ENCODE peak calls at places on chromosomes 12 and 14, in five cellular contexts. R, I, L, H and N are unnamed samples.

GRCh38 chr14:23704890-23705289 is 68.7 kb downstream of the DHRS2 start:
- DNase-seq in H (no peak), I (no peak), R (no peak), L (peak; percentile 20), N (no peak)

GRCh38 chr12:29610473-29611174 is 113.1 kb upstream of the OVCH1 start:
- DNase-seq in I (no peak), R (no peak), L (no peak), H (no peak), N (no peak)

GRCh38 chr14:90942511-90942910 is 117.9 kb downstream of the RPS6KA5 start:
- DNase-seq in I (no peak), H (no peak), L (no peak), R (no peak), N (no peak)

GRCh38 chr14:90503582-90503981 is 106.8 kb downstream of the CALM1 start:
- DNase-seq in H (no peak), I (peak; percentile 71), L (no peak), R (no peak), N (no peak)

GRCh38 chr12:39062266-39062996 is 157.0 kb upstream of the CPNE8 start:
- DNase-seq in H (no peak), R (no peak), I (no peak), L (no peak), N (no peak)

GRCh38 chr14:44898547-44898946 is 63.2 kb downstream of the KLHL28 start:
- DNase-seq in I (no peak), L (peak; percentile 5), H (no peak), R (no peak), N (peak; percentile 21)

GRCh38 chr12:80580254-80580653 is 127.2 kb upstream of the MYF6 start:
- DNase-seq in R (no peak), L (peak; percentile 96), I (no peak), H (no peak), N (peak; percentile 74)

GRCh38 chr14:97802430-97802829 is 1005.2 kb downstream of the VRK1 start:
- DNase-seq in R (no peak), H (no peak), L (peak; percentile 33), I (no peak), N (peak; percentile 44)

GRCh38 chr14:28163897-28164296 is 602.7 kb upstream of the FOXG1 start:
- DNase-seq in R (no peak), H (no peak), I (no peak), L (no peak), N (no peak)

GRCh38 chr12:101474711-101475386 is at the start of gene SPIC:
- DNase-seq in L (no peak), H (no peak), I (no peak), R (no peak), N (no peak)

GRCh38 chr14:32027255-32027939 is 49.7 kb upstream of the ARHGAP5 start:
- DNase-seq in R (no peak), L (peak; percentile 17), I (no peak), H (no peak), N (peak; percentile 70)

GRCh38 chr14:25308244-25308643 is 258.3 kb upstream of the STXBP6 start:
- DNase-seq in R (no peak), I (no peak), L (no peak), H (no peak), N (peak; percentile 1)

GRCh38 chr12:32561931-32562341 is 117.2 kb upstream of the DNM1L start:
- DNase-seq in R (no peak), H (no peak), I (no peak), L (peak; percentile 26), N (no peak)

GRCh38 chr14:24329736-24330135 is 5.1 kb downstream of the ADCY4 start:
- DNase-seq in R (no peak), H (peak; percentile 91), L (no peak), I (no peak), N (no peak)

GRCh38 chr12:109731231-109731731 is 17.7 kb downstream of the FAM222A start:
- DNase-seq in L (no peak), I (no peak), R (no peak), H (peak; percentile 20), N (no peak)

GRCh38 chr12:1083086-1083887 is 92.3 kb downstream of the ERC1 start:
- DNase-seq in R (no peak), I (no peak), H (no peak), L (peak; percentile 50), N (no peak)

GRCh38 chr12:114835031-114835430 is 151.1 kb upstream of the TBX3 start:
- DNase-seq in H (no peak), I (no peak), L (peak; percentile 64), R (no peak), N (no peak)

GRCh38 chr12:1576410-1577240 is 17.8 kb downstream of the FBXL14 start:
- DNase-seq in R (peak; percentile 55), L (peak; percentile 66), I (peak; percentile 25), H (no peak), N (no peak)

GRCh38 chr14:85532981-85533820 is 3.3 kb downstream of the FLRT2 start:
- DNase-seq in R (peak; percentile 48), I (peak; percentile 78), L (peak; percentile 81), H (peak; percentile 43), N (peak; percentile 88)

GRCh38 chr14:104551851-104552737 is 27.5 kb upstream of the C14orf180 start:
- DNase-seq in H (peak; percentile 30), L (no peak), R (no peak), I (peak; percentile 9), N (no peak)
- TF ChIP-seq CTCF in H (no peak), L (no peak), R (no peak), I (no peak), N (no peak)

GRCh38 chr12:6925543-6926279 is 2.0 kb upstream of the ATN1 start:
- DNase-seq in H (peak; percentile 70), I (peak; percentile 63), L (peak; percentile 89), R (peak; percentile 76), N (peak; percentile 89)
- H3K4me3 ChIP-seq in H (peak overlapping the region; percentile 81), I (no peak overlapping the region), L (peak overlapping the region; percentile 92), R (peak overlapping the region; percentile 97), N (peak overlapping the region; percentile 61)

GRCh38 chr14:70009961-70010360 is 130.7 kb downstream of the SMOC1 start:
- DNase-seq in L (no peak), I (no peak), R (no peak), H (no peak), N (peak; percentile 94)

GRCh38 chr14:70011098-70011497 is 131.9 kb downstream of the SMOC1 start:
- DNase-seq in R (no peak), I (no peak), H (no peak), L (no peak), N (peak; percentile 81)

GRCh38 chr14:70011708-70012107 is 132.5 kb downstream of the SMOC1 start:
- DNase-seq in H (no peak), L (no peak), R (no peak), I (no peak), N (no peak)

GRCh38 chr14:70014696-70015095 is 135.5 kb downstream of the SMOC1 start:
- DNase-seq in I (no peak), R (no peak), L (no peak), H (no peak), N (no peak)

DNA sequence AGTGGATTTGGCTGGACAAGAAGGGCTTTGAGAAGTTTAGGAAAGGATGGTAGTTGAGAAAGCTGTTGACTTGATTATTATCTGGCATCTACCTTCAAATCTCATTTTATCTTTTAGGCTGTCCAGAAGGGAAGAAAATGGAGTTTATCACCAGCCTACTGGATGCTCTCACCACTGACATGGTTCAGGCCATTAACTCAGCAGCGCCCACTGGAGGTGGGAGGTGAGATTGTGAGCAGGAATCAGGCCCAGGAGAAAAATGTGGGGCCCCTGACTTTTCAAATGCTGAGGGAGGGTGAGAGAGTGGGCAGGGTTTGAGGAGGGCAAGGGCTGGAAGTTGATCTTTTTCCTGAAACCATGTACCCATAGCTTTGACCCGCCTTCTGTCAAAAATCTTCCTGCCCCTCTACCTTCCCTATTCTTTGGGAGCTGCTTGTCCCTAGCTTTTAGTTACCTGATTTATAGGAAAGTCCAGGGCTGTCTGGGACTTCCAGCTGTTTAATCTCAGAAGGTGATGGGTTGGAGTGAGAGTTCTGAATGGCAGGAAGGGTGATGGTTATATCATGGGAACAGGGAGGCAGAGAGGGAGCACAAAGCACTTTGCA is 134.2 kb downstream of the SMOC1 start:
- DNase-seq in R (no peak), H (no peak), I (peak; percentile 74), L (no peak), N (peak; percentile 56)
- TF ChIP-seq CTCF in R (peak; percentile 43), H (peak; percentile 57), I (peak; percentile 68), L (peak; percentile 75), N (peak; percentile 88)

GRCh38 chr12:12891646-12892355 is 439 bp downstream of the GPRC5A start:
- DNase-seq in L (no peak), H (no peak), R (no peak), I (no peak), N (peak; percentile 43)

GRCh38 chr12:12890492-12890814 is 909 bp upstream of the GPRC5A start:
- DNase-seq in I (peak; percentile 58), R (no peak), H (no peak), L (no peak), N (no peak)

GRCh38 chr12:12890815-12891645 is at the start of gene GPRC5A:
- DNase-seq in I (peak; percentile 87), H (peak; percentile 90), L (peak; percentile 98), R (peak; percentile 78), N (peak; percentile 91)

GRCh38 chr12:12893438-12893837 is 2.1 kb downstream of the GPRC5A start:
- DNase-seq in R (no peak), H (no peak), I (no peak), L (no peak), N (no peak)

DNA sequence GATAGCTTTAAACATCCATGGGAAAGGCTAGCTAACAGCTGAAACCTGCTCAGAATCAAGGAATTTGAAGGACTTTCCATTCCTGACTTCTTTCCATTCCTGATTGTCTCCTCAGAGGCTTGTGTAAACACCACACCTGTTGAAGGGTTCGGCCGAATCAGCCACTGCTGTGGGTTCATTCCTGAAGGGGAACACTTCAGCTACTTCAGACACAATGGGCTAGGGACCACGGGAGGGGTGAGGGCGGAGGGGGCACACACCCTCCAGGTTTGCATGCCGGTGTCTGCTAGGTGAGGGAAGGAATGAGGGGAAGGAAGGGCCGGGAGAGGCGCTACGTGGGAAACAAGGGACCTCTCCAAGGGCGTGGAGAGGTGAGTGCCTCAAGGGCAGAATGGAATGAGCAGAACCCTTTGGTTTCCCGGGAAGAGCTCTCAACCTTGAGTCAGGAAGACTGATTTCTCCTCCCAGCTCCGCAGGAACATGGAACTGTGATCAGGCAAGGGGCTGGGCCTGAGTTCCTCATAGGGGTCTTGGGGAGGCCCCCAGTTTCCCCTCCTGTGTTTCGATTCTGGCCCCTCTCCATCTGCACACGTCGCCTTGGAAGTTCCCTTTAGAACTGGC is 1.4 kb downstream of the GPRC5A start:
- DNase-seq in H (peak; percentile 77), L (no peak), I (no peak), R (no peak), N (peak; percentile 55)
- H3K4me3 ChIP-seq in H (peak overlapping the region; percentile 58), L (peak overlapping the region; percentile 56), I (no peak overlapping the region), R (no peak overlapping the region), N (peak overlapping the region; percentile 67)

DNA sequence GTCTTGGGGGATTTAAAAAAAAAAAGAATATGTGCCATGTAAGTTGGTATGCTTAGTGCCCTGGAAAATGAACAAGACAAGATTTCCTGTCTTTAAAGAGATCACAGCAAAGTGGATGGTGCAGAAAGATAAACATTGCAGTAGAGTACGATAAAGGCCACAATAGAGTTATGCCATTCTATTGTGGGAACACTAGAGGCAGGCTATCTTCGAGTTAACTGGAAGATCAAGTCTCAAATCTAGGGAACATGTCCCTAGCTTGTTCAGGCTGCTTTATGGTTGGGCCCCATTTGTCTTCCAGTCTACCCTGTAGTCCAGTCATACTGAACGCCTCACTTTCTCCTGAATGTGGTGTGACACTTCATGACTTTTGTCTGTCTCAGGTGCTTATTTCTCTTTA is 18.7 kb upstream of the CCT2 start:
- DNase-seq in I (no peak), H (no peak), L (no peak), R (no peak), N (no peak)
- TF ChIP-seq CTCF in I (no peak), H (no peak), L (peak; percentile 4), R (no peak), N (peak; percentile 28)